ENCODE peak calls at places on chromosomes 1 and 21, in four cellular contexts. Y is IMR-90, L is H1, J is neuronal stem cell. Z is an unnamed sample.
A peak's percentile ranks its signal among the peaks of the same experiment; 100 is the strongest.

GRCh38 chr1:229855999-229856650 is 210.9 kb upstream of the GALNT2 start:
- DNase-seq in J (no peak), L (no peak), Y (no peak), Z (no peak)

GRCh38 chr1:63835075-63835633 is 61.3 kb downstream of the ROR1 start:
- DNase-seq in Y (peak; percentile 41), J (no peak), L (no peak), Z (no peak)

GRCh38 chr1:76075877-76076276 is 1.3 kb downstream of the ST6GALNAC3 start:
- DNase-seq in Y (peak; percentile 9), J (no peak), L (no peak), Z (no peak)

GRCh38 chr1:218473527-218473926 is 128.4 kb downstream of the TGFB2 start:
- DNase-seq in J (no peak), L (no peak), Y (peak; percentile 73), Z (no peak)

GRCh38 chr1:223683586-223684487 is 18.3 kb upstream of the CAPN8 start:
- DNase-seq in Y (peak; percentile 60), L (no peak), J (peak; percentile 57), Z (peak; percentile 68)

GRCh38 chr1:171581226-171581625 is 40.8 kb upstream of the MYOCOS start:
- DNase-seq in Y (no peak), J (no peak), L (no peak), Z (no peak)

GRCh38 chr1:153540394-153541361 is at the start of gene S100A5:
- DNase-seq in Y (peak; percentile 55), L (no peak), J (no peak), Z (no peak)

GRCh38 chr1:7703321-7704213 is 67.5 kb upstream of the VAMP3 start:
- DNase-seq in Y (no peak), L (no peak), J (peak; percentile 51), Z (peak; percentile 67)

GRCh38 chr1:197444754-197445153 is 176.7 kb downstream of the CRB1 start:
- DNase-seq in J (no peak), Y (peak; percentile 15), L (no peak), Z (no peak)

GRCh38 chr1:6785318-6785712 is at the start of gene CAMTA1:
- DNase-seq in J (no peak), Y (no peak), L (no peak), Z (no peak)

GRCh38 chr1:162387226-162388082 is 5.9 kb downstream of the C1orf226 start:
- DNase-seq in L (no peak), J (no peak), Y (no peak), Z (no peak)

GRCh38 chr21:31425158-31425557 is 81.1 kb upstream of the TIAM1 start:
- DNase-seq in J (peak; percentile 37), L (no peak), Y (no peak), Z (peak; percentile 29)

GRCh38 chr1:5565726-5566125 is 426.5 kb downstream of the NPHP4 start:
- DNase-seq in L (no peak), Y (no peak), J (no peak), Z (no peak)

GRCh38 chr21:31338892-31339368 is 5.1 kb downstream of the TIAM1 start:
- DNase-seq in L (no peak), Y (no peak), J (no peak), Z (no peak)

GRCh38 chr1:54403808-54404261 is 2.4 kb downstream of the SSBP3 start:
- DNase-seq in L (no peak), J (no peak), Y (peak; percentile 84), Z (no peak)

GRCh38 chr1:17930635-17931034 is 175.5 kb downstream of the ACTL8 start:
- DNase-seq in L (no peak), J (no peak), Y (no peak), Z (no peak)

GRCh38 chr1:202835548-202836072 is 24.9 kb downstream of the PCAT6 start:
- DNase-seq in J (no peak), Y (no peak), L (no peak), Z (no peak)

GRCh38 chr21:38820471-38821239 is 14.9 kb downstream of the ETS2 start:
- DNase-seq in L (no peak), Y (no peak), J (no peak), Z (no peak)

GRCh38 chr21:24456358-24456757 is 1150.9 kb downstream of the MRPL39 start:
- DNase-seq in L (no peak), J (no peak), Y (no peak), Z (no peak)

GRCh38 chr1:119626841-119627240 is 21.2 kb downstream of the ZNF697 start:
- DNase-seq in J (no peak), Y (peak; percentile 68), L (no peak), Z (no peak)

GRCh38 chr1:235582130-235582529 is 67.5 kb downstream of the GNG4 start:
- DNase-seq in Y (no peak), J (no peak), L (no peak), Z (no peak)

GRCh38 chr21:45320991-45321656 is 33.4 kb upstream of the POFUT2 start:
- DNase-seq in J (no peak), L (no peak), Y (no peak), Z (no peak)

GRCh38 chr1:101843160-101843559 is 153.6 kb downstream of the OLFM3 start:
- DNase-seq in J (no peak), L (peak; percentile 36), Y (no peak), Z (peak; percentile 74)

GRCh38 chr1:153928776-153929432 is 6.1 kb upstream of the GATAD2B start:
- DNase-seq in J (no peak), L (no peak), Y (peak; percentile 59), Z (no peak)

GRCh38 chr1:197076585-197076984 is 9.5 kb upstream of the F13B start:
- DNase-seq in J (no peak), L (no peak), Y (no peak), Z (no peak)

GRCh38 chr1:150089846-150090520 is 22.4 kb downstream of the VPS45 start:
- DNase-seq in J (no peak), Y (no peak), L (no peak), Z (no peak)

GRCh38 chr1:66333463-66334232 is 200.3 kb upstream of the SGIP1 start:
- DNase-seq in J (no peak), Y (no peak), L (no peak), Z (no peak)

GRCh38 chr1:80929868-80930508 is 870.7 kb upstream of the ADGRL2 start:
- DNase-seq in Y (no peak), J (no peak), L (no peak), Z (no peak)

GRCh38 chr1:202122639-202123335 is at the start of gene GPR37L1:
- DNase-seq in Y (peak; percentile 50), L (peak; percentile 56), J (no peak), Z (peak; percentile 92)

GRCh38 chr1:23402286-23403037 is 22.1 kb downstream of the TCEA3 start:
- DNase-seq in Y (no peak), J (no peak), L (no peak), Z (no peak)

GRCh38 chr1:23403355-23403734 is 21.2 kb downstream of the TCEA3 start:
- DNase-seq in J (no peak), L (no peak), Y (no peak), Z (no peak)

GRCh38 chr1:23405946-23406345 is 18.6 kb downstream of the TCEA3 start:
- DNase-seq in J (no peak), Y (no peak), L (no peak), Z (no peak)

GRCh38 chr1:23403038-23403336 is 21.6 kb downstream of the TCEA3 start:
- DNase-seq in L (no peak), Y (peak; percentile 86), J (no peak), Z (no peak)

DNA sequence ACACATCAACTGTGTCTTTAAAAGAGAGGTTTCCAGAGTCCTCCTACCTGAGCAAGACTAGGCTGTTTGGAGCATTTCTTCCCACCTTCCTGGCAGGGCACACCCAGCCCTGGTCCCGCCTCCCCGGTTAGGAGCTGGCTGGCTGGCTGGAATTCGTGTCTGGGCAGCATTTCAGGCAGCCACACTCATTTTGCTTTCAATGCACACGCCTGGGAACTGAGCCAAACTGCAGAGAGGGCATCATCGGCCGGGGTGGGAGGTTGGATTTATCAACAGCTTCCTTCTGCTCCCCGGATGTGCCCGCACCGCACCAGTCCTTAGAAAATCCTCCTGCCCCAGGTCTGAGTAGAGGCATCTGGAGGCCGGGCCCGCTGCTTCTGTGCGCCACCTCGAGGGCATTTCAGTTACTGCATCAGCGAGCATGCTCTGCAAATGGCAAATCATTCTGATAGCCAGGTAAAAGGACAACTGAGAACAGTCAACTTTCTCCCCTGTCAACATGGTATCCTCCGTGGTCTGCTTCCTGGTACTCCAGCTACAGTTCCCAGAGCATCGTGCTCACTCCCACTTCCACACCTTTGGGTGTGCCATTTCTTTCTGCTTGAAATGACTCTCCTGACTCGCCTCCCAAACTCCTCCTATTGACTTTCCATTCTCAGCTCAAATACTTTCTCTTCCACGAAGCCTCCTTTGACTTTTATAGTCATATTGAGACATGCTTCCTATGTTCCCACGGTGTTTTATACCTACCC is 20.6 kb downstream of the TCEA3 start:
- DNase-seq in Y (peak; percentile 89), J (peak; percentile 81), L (peak; percentile 51), Z (peak; percentile 91)
- H3K9ac ChIP-seq in Y (no peak overlapping the region), J (peak overlapping the region; percentile 26), L (no peak overlapping the region), Z (no peak overlapping the region)

DNA sequence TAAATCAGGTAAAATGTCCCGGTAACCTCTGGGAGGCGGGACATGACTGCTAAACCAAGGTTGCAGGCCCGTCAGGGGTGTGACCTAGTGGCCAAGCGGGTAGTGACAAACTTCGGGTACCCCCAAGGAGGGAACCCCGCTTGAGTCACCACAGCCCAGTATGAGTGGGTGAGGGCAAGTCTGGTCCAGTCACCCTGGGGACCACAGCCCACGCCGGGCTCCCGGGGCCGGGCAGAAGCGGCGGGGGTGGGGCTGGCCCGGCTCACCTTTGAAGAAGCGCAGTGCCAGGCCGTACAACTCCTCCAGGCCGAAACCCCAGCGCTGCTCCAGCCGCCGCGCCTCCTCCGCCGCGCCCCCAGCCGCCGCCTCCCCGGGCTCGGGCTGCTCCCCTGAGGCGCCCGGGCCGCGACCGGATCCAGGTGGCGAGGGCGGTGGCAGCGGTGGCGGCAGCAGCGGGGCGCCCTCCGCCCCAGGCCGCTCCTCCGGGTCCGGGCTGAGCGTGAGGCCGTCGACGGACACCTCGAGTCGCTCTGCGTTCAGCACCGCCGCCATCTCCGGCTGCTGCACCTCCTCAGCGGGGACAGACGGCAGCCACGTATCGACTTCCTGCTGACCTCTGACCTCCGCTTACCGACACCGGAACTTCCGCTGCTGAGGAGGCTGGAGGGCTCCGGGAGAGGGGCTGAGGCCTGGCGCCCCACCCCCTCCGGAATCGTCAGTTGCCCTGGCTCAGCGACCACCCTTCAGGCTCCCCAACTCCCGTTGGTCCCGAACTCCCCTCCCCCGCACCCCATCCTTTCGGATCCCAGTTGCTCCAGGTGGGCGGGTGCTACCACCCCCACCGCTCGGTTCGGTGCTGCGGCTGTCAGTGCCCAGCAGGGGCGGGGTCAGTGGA is at the start of gene ACBD3:
- DNase-seq in J (peak; percentile 84), L (peak; percentile 64), Y (peak; percentile 86), Z (peak; percentile 93)
- H2BK15ac ChIP-seq in J (peak within 1 kb of the TSS; percentile 2), L (no peak within 1 kb of the TSS), Y (peak within 1 kb of the TSS; percentile 73), Z (no peak within 1 kb of the TSS)

GRCh38 chr1:209743145-209743482 is 12.7 kb upstream of the TRAF3IP3 start:
- DNase-seq in J (no peak), L (no peak), Y (peak; percentile 80), Z (no peak)
- H3K4me1 ChIP-seq in J (peaks cover 2% of the 10 kb centered on the region), L (no peaks in the 10 kb centered on the region), Y (peaks cover 5% of the 10 kb centered on the region), Z (no peaks in the 10 kb centered on the region)

DNA sequence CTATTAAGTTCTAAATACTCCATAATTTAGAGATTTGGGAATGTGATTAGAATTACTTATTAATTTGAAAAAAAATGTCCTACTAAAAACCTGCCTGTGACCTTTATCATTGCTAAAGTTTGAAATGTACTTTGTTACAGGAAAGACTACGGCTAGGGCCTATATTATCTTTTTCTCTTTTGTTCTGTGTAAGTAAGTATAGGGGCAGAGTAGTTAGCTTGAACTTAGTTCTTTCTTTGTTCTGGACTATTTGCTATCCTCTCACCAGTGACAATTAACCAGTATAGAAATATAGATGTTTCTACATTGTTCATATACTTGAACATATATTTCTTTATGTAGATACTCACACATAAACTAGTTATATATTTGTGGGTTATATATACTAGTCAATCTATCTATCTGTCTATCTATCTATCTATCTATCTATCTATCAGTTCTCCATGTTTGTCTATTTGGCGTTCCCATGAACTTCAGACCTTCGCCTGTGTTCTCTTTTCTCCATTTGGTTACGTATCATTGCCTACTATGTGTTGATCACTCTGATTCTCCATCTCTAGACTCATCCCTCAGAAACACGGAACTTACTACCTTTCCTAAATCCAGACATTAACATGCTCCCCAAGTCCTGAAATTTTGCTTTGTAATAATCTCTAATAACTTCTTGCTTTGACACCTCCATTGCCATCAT is 3.3 kb downstream of the PTPRC start:
- DNase-seq in Y (no peak), J (no peak), L (no peak), Z (no peak)
- H3K9ac ChIP-seq in Y (no peak overlapping the region), J (no peak overlapping the region), L (no peak overlapping the region), Z (no peak overlapping the region)

Z was measured in H9.